ENCODE peak calls at places on chromosomes 2 and 18, in seven cellular contexts. B, D, N, C, I, U and S are unnamed samples.

GRCh38 chr2:96895709-96896651 is 26.1 kb upstream of the SEMA4C start:
- DNase-seq in B (no peak), D (no peak), N (peak; percentile 8), C (no peak), I (no peak), U (no peak), S (no peak)

GRCh38 chr2:98433363-98433964 is 11.2 kb upstream of the INPP4A start:
- DNase-seq in B (no peak), D (no peak), N (no peak), C (no peak), I (no peak), U (no peak), S (no peak)

GRCh38 chr2:54404270-54404669 is 51.9 kb upstream of the SPTBN1 start:
- DNase-seq in B (no peak), D (no peak), N (no peak), C (no peak), I (no peak), U (no peak), S (no peak)

GRCh38 chr18:47422524-47422923 is 171.1 kb upstream of the SKOR2 start:
- DNase-seq in B (no peak), D (no peak), N (no peak), C (no peak), I (no peak), U (no peak), S (no peak)

GRCh38 chr2:10547663-10548384 is 99.7 kb upstream of the ODC1 start:
- DNase-seq in B (no peak), D (no peak), N (no peak), C (no peak), I (no peak), U (no peak), S (no peak)

GRCh38 chr2:137467246-137467862 is 496.9 kb upstream of the HNMT start:
- DNase-seq in B (peak; percentile 45), D (peak; percentile 23), N (peak; percentile 31), C (peak; percentile 70), I (no peak), U (no peak), S (no peak)

GRCh38 chr2:37323770-37324535 is 680 bp downstream of the PRKD3 start:
- DNase-seq in B (peak; percentile 39), D (peak; percentile 33), N (peak; percentile 55), C (peak; percentile 69), I (peak; percentile 24), U (no peak), S (no peak)

GRCh38 chr18:25282282-25282681 is 69.7 kb downstream of the ZNF521 start:
- DNase-seq in B (no peak), D (no peak), N (no peak), C (no peak), I (no peak), U (no peak), S (no peak)

GRCh38 chr18:37385846-37386435 is 179.7 kb downstream of the CELF4 start:
- DNase-seq in B (no peak), D (no peak), N (no peak), C (peak; percentile 82), I (no peak), U (peak; percentile 51), S (no peak)

GRCh38 chr2:159968282-159968900 is 94.0 kb downstream of the PLA2R1 start:
- DNase-seq in B (peak; percentile 39), D (no peak), N (peak; percentile 22), C (peak; percentile 49), I (no peak), U (no peak), S (no peak)

GRCh38 chr2:65146067-65146466 is 16.2 kb upstream of the RAB1A start:
- DNase-seq in B (no peak), D (no peak), N (no peak), C (no peak), I (no peak), U (no peak), S (no peak)

GRCh38 chr2:120470041-120470716 is 124.2 kb downstream of the INHBB start:
- DNase-seq in B (no peak), D (peak; percentile 81), N (no peak), C (no peak), I (no peak), U (no peak), S (no peak)

GRCh38 chr2:223612501-223612900 is 10.3 kb upstream of the SCG2 start:
- DNase-seq in B (no peak), D (no peak), N (no peak), C (no peak), I (no peak), U (no peak), S (no peak)

GRCh38 chr2:63888490-63889402 is 47.0 kb downstream of the UGP2 start:
- DNase-seq in B (peak; percentile 41), D (peak; percentile 47), N (peak; percentile 70), C (peak; percentile 88), I (no peak), U (no peak), S (no peak)

GRCh38 chr18:57077786-57078552 is 68.9 kb upstream of the BOD1L2 start:
- DNase-seq in B (no peak), D (no peak), N (peak; percentile 68), C (peak; percentile 95), I (no peak), U (no peak), S (no peak)

GRCh38 chr2:23661276-23662050 is 265.5 kb downstream of the ATAD2B start:
- DNase-seq in B (no peak), D (no peak), N (peak; percentile 40), C (no peak), I (no peak), U (no peak), S (no peak)

GRCh38 chr2:96929245-96929925 is 57.0 kb downstream of the FAM178B start:
- DNase-seq in B (no peak), D (no peak), N (no peak), C (no peak), I (no peak), U (no peak), S (no peak)

GRCh38 chr2:47088371-47089082 is 66.6 kb downstream of the STPG4 start:
- DNase-seq in B (no peak), D (no peak), N (no peak), C (no peak), I (no peak), U (no peak), S (no peak)

GRCh38 chr18:77344777-77345507 is 95.3 kb downstream of the GALR1 start:
- DNase-seq in B (no peak), D (no peak), N (no peak), C (no peak), I (no peak), U (no peak), S (no peak)

GRCh38 chr18:63534615-63535014 is 7.6 kb upstream of the SERPINB12 start:
- DNase-seq in B (no peak), D (no peak), N (no peak), C (no peak), I (no peak), U (no peak), S (no peak)

GRCh38 chr2:218264773-218265601 is 4.2 kb downstream of the GPBAR1 start:
- DNase-seq in B (no peak), D (no peak), N (no peak), C (no peak), I (no peak), U (no peak), S (no peak)

GRCh38 chr2:125267683-125268082 is 1242.6 kb downstream of the CNTNAP5 start:
- DNase-seq in B (no peak), D (no peak), N (no peak), C (no peak), I (no peak), U (no peak), S (no peak)

GRCh38 chr2:67649331-67650071 is 252.4 kb downstream of the ETAA1 start:
- DNase-seq in B (no peak), D (peak; percentile 25), N (no peak), C (no peak), I (no peak), U (no peak), S (no peak)

GRCh38 chr2:206701952-206702630 is 16.1 kb downstream of the DYTN start:
- DNase-seq in B (no peak), D (no peak), N (no peak), C (no peak), I (no peak), U (no peak), S (no peak)

GRCh38 chr18:22504665-22505064 is 87.0 kb upstream of the CTAGE1 start:
- DNase-seq in B (no peak), D (no peak), N (no peak), C (no peak), I (no peak), U (no peak), S (no peak)

GRCh38 chr2:75241696-75242095 is 42.4 kb upstream of the TACR1 start:
- DNase-seq in B (no peak), D (no peak), N (no peak), C (peak; percentile 70), I (no peak), U (no peak), S (no peak)

GRCh38 chr2:126990605-126991532 is 92.2 kb downstream of the TEX51 start:
- DNase-seq in B (no peak), D (no peak), N (no peak), C (no peak), I (no peak), U (no peak), S (no peak)

GRCh38 chr2:1586251-1586945 is 157.9 kb downstream of the PXDN start:
- DNase-seq in B (no peak), D (no peak), N (no peak), C (no peak), I (no peak), U (no peak), S (no peak)

GRCh38 chr2:165844216-165844615 is 50.2 kb upstream of the GALNT3 start:
- DNase-seq in B (no peak), D (no peak), N (no peak), C (no peak), I (no peak), U (no peak), S (no peak)

GRCh38 chr2:189624648-189625355 is 36.5 kb upstream of the ASNSD1 start:
- DNase-seq in B (no peak), D (no peak), N (no peak), C (no peak), I (no peak), U (no peak), S (no peak)

GRCh38 chr2:189163889-189164288 is 15.7 kb downstream of the COL5A2 start:
- DNase-seq in B (no peak), D (no peak), N (no peak), C (no peak), I (no peak), U (no peak), S (no peak)

GRCh38 chr2:38572167-38572566 is 30.6 kb downstream of the HNRNPLL start:
- DNase-seq in B (no peak), D (no peak), N (no peak), C (no peak), I (no peak), U (no peak), S (no peak)

GRCh38 chr2:71609029-71609428 is 155.7 kb downstream of the DYSF start:
- DNase-seq in B (no peak), D (peak; percentile 2), N (no peak), C (no peak), I (no peak), U (no peak), S (no peak)